ENCODE peak calls at places on chromosomes 2 and 18, in nine cellular contexts. V is heart left ventricle; R is activated naive CD4-positive, alpha-beta T cell treated with anti-CD3 and anti-CD28 coated beads, Interleukin-2, amount 10 ng/mL, durations not matched to agents 7 days and 5 days; E is DMS 273 treated with DMSO at 0.1 percent for 48 hours; S is cardiac fibroblast; P is fibroblast of pulmonary artery; Z is EL; A is RWPE1; U is T-helper 1 cell. Y is an unnamed sample.

GRCh38 chr18:23547806-23548205 is 38.5 kb downstream of the NPC1 start:
- DNase-seq in E (no peak), V (no peak), A (peak), Z (peak), P (no peak), U (no peak), S (no peak), R (no peak), Y (peak)

GRCh38 chr18:12310762-12311161 is 2.7 kb downstream of the TUBB6 start:
- DNase-seq in A (no peak), U (no peak), E (no peak), Z (no peak), S (no peak), P (no peak), V (no peak), R (no peak), Y (no peak)

GRCh38 chr2:223545406-223545805 is 56.8 kb downstream of the SCG2 start:
- DNase-seq in A (no peak), Z (no peak), S (no peak), U (no peak), V (no peak), E (no peak), P (no peak), R (no peak), Y (no peak)

GRCh38 chr2:218996937-218997336 is 3.7 kb upstream of the CRYBA2 start:
- DNase-seq in E (peak), R (no peak), Z (no peak), P (no peak), A (no peak), S (no peak), U (no peak), V (no peak), Y (no peak)

GRCh38 chr2:129915303-129915840 is 64.1 kb upstream of the RAB6C start:
- DNase-seq in V (no peak), U (no peak), P (no peak), S (no peak), R (no peak), A (no peak), E (no peak), Z (no peak), Y (no peak)

GRCh38 chr2:15919716-15920444 is 20.5 kb upstream of the MYCN start:
- DNase-seq in V (no peak), S (no peak), U (no peak), A (no peak), Z (no peak), P (no peak), R (no peak), E (no peak), Y (no peak)

GRCh38 chr2:46392561-46393351 is 86.6 kb upstream of the TMEM247 start:
- DNase-seq in R (no peak), V (no peak), E (no peak), U (no peak), S (no peak), P (no peak), A (no peak), Z (no peak), Y (no peak)

GRCh38 chr2:119218478-119219064 is 5.1 kb upstream of the STEAP3 start:
- DNase-seq in E (peak), Z (peak), U (no peak), R (no peak), V (peak), A (peak), S (peak), P (peak), Y (peak)